ENCODE peak calls at places on chromosomes 5 and 9, in ten cellular contexts. One of them, this sample, is unnamed.

GRCh38 chr9:135624282-135624681 is 15.1 kb downstream of the GLT6D1 start:
- DNase-seq in ovary: no peak
- DNase-seq in cardiac muscle cell: no peak
- DNase-seq in fibroblast of mammary gland: no peak
- DNase-seq in coronary artery: peak; percentile 31
- DNase-seq in lower leg skin: peak; percentile 79
- DNase-seq in AG10803: no peak
- DNase-seq in H9: no peak
- DNase-seq in mammary epithelial cell: no peak
- DNase-seq in foreskin fibroblast: no peak
- DNase-seq in this sample: no peak

GRCh38 chr5:161847447-161847846 is 473 bp upstream of the GABRA1 start:
- DNase-seq in ovary: no peak
- DNase-seq in cardiac muscle cell: no peak
- DNase-seq in fibroblast of mammary gland: no peak
- DNase-seq in coronary artery: no peak
- DNase-seq in lower leg skin: no peak
- DNase-seq in AG10803: no peak
- DNase-seq in H9: peak; percentile 25
- DNase-seq in mammary epithelial cell: no peak
- DNase-seq in foreskin fibroblast: no peak
- DNase-seq in this sample: no peak

GRCh38 chr9:83538172-83538889 is at the start of gene FRMD3:
- DNase-seq in ovary: peak; percentile 24
- DNase-seq in cardiac muscle cell: peak; percentile 88
- DNase-seq in fibroblast of mammary gland: peak; percentile 49
- DNase-seq in coronary artery: peak; percentile 89
- DNase-seq in lower leg skin: peak; percentile 93
- DNase-seq in AG10803: peak; percentile 84
- DNase-seq in H9: peak; percentile 85
- DNase-seq in mammary epithelial cell: peak; percentile 56
- DNase-seq in foreskin fibroblast: peak; percentile 85
- DNase-seq in this sample: peak; percentile 36

GRCh38 chr9:91180240-91180929 is 181.3 kb downstream of the AUH start:
- DNase-seq in ovary: no peak
- DNase-seq in cardiac muscle cell: no peak
- DNase-seq in fibroblast of mammary gland: no peak
- DNase-seq in coronary artery: peak; percentile 56
- DNase-seq in lower leg skin: peak; percentile 80
- DNase-seq in AG10803: no peak
- DNase-seq in H9: no peak
- DNase-seq in mammary epithelial cell: no peak
- DNase-seq in foreskin fibroblast: no peak
- DNase-seq in this sample: no peak

GRCh38 chr5:110219769-110220168 is 506.7 kb downstream of the TMEM232 start:
- DNase-seq in ovary: no peak
- DNase-seq in cardiac muscle cell: no peak
- DNase-seq in fibroblast of mammary gland: no peak
- DNase-seq in coronary artery: no peak
- DNase-seq in lower leg skin: no peak
- DNase-seq in AG10803: no peak
- DNase-seq in H9: no peak
- DNase-seq in mammary epithelial cell: no peak
- DNase-seq in foreskin fibroblast: no peak
- DNase-seq in this sample: no peak

GRCh38 chr9:136296434-136297015 is 7.4 kb downstream of the CCDC187 start:
- DNase-seq in ovary: no peak
- DNase-seq in cardiac muscle cell: no peak
- DNase-seq in fibroblast of mammary gland: no peak
- DNase-seq in coronary artery: no peak
- DNase-seq in lower leg skin: no peak
- DNase-seq in AG10803: no peak
- DNase-seq in H9: no peak
- DNase-seq in mammary epithelial cell: no peak
- DNase-seq in foreskin fibroblast: no peak
- DNase-seq in this sample: no peak

GRCh38 chr9:89428901-89429890 is 68.7 kb downstream of the SEMA4D start:
- DNase-seq in ovary: no peak
- DNase-seq in cardiac muscle cell: peak; percentile 38
- DNase-seq in fibroblast of mammary gland: no peak
- DNase-seq in coronary artery: no peak
- DNase-seq in lower leg skin: no peak
- DNase-seq in AG10803: no peak
- DNase-seq in H9: peak; percentile 85
- DNase-seq in mammary epithelial cell: no peak
- DNase-seq in foreskin fibroblast: no peak
- DNase-seq in this sample: peak; percentile 83

GRCh38 chr5:32473072-32473471 is 28.5 kb upstream of the ZFR start:
- DNase-seq in ovary: no peak
- DNase-seq in cardiac muscle cell: no peak
- DNase-seq in fibroblast of mammary gland: no peak
- DNase-seq in coronary artery: no peak
- DNase-seq in lower leg skin: no peak
- DNase-seq in AG10803: no peak
- DNase-seq in H9: no peak
- DNase-seq in mammary epithelial cell: no peak
- DNase-seq in foreskin fibroblast: no peak
- DNase-seq in this sample: no peak

GRCh38 chr5:158609328-158609727 is 490.4 kb downstream of the EBF1 start:
- DNase-seq in ovary: no peak
- DNase-seq in cardiac muscle cell: no peak
- DNase-seq in fibroblast of mammary gland: no peak
- DNase-seq in coronary artery: no peak
- DNase-seq in lower leg skin: no peak
- DNase-seq in AG10803: no peak
- DNase-seq in H9: no peak
- DNase-seq in mammary epithelial cell: no peak
- DNase-seq in foreskin fibroblast: no peak
- DNase-seq in this sample: no peak

GRCh38 chr5:68755293-68755692 is 338.5 kb upstream of the SLC30A5 start:
- DNase-seq in ovary: no peak
- DNase-seq in cardiac muscle cell: no peak
- DNase-seq in fibroblast of mammary gland: no peak
- DNase-seq in coronary artery: no peak
- DNase-seq in lower leg skin: no peak
- DNase-seq in AG10803: no peak
- DNase-seq in H9: no peak
- DNase-seq in mammary epithelial cell: no peak
- DNase-seq in foreskin fibroblast: no peak
- DNase-seq in this sample: no peak
- TF ChIP-seq CTCF in ovary: no peak
- TF ChIP-seq CTCF in cardiac muscle cell: no peak
- TF ChIP-seq CTCF in fibroblast of mammary gland: no peak
- TF ChIP-seq CTCF in coronary artery: no peak
- TF ChIP-seq CTCF in lower leg skin: no peak
- TF ChIP-seq CTCF in AG10803: no peak
- TF ChIP-seq CTCF in H9: no peak
- TF ChIP-seq CTCF in mammary epithelial cell: no peak
- TF ChIP-seq CTCF in foreskin fibroblast: no peak
- TF ChIP-seq CTCF in this sample: no peak

GRCh38 chr9:134170525-134171315 is 6.4 kb upstream of the RNU6ATAC start:
- DNase-seq in ovary: no peak
- DNase-seq in cardiac muscle cell: no peak
- DNase-seq in fibroblast of mammary gland: no peak
- DNase-seq in coronary artery: no peak
- DNase-seq in lower leg skin: no peak
- DNase-seq in AG10803: no peak
- DNase-seq in H9: no peak
- DNase-seq in mammary epithelial cell: no peak
- DNase-seq in foreskin fibroblast: no peak
- DNase-seq in this sample: no peak

GRCh38 chr9:134169724-134170401 is 5.5 kb upstream of the RNU6ATAC start:
- DNase-seq in ovary: no peak
- DNase-seq in cardiac muscle cell: no peak
- DNase-seq in fibroblast of mammary gland: no peak
- DNase-seq in coronary artery: no peak
- DNase-seq in lower leg skin: no peak
- DNase-seq in AG10803: no peak
- DNase-seq in H9: no peak
- DNase-seq in mammary epithelial cell: no peak
- DNase-seq in foreskin fibroblast: no peak
- DNase-seq in this sample: no peak

GRCh38 chr9:134169166-134169565 is 4.8 kb upstream of the RNU6ATAC start:
- DNase-seq in ovary: no peak
- DNase-seq in cardiac muscle cell: no peak
- DNase-seq in fibroblast of mammary gland: no peak
- DNase-seq in coronary artery: no peak
- DNase-seq in lower leg skin: no peak
- DNase-seq in AG10803: no peak
- DNase-seq in H9: no peak
- DNase-seq in mammary epithelial cell: no peak
- DNase-seq in foreskin fibroblast: no peak
- DNase-seq in this sample: no peak

GRCh38 chr9:134167530-134167931 is 3.2 kb upstream of the RNU6ATAC start:
- DNase-seq in ovary: no peak
- DNase-seq in cardiac muscle cell: no peak
- DNase-seq in fibroblast of mammary gland: peak; percentile 12
- DNase-seq in coronary artery: no peak
- DNase-seq in lower leg skin: no peak
- DNase-seq in AG10803: peak; percentile 61
- DNase-seq in H9: no peak
- DNase-seq in mammary epithelial cell: no peak
- DNase-seq in foreskin fibroblast: peak; percentile 34
- DNase-seq in this sample: no peak

DNA sequence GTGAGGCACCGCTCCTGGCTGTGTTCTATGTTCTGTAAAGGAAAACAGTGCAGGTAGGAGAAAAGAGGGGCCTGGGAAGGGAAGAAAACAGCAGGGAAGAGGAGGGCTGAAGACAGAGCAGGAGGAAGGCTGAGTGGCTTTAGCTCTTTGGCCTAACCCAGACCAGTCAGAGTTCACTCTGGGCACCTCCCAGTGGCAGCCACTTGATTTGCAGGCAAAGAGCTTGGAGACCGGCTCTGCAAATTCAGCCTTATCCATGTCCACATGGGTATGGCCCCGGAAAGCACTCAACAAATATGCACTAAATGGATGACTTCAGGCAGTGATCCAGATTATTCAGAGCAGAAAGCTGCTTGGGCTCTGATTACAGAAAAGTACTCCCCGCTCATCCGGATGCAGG is 4.4 kb upstream of the RNU6ATAC start:
- DNase-seq in ovary: no peak
- DNase-seq in cardiac muscle cell: no peak
- DNase-seq in fibroblast of mammary gland: no peak
- DNase-seq in coronary artery: no peak
- DNase-seq in lower leg skin: no peak
- DNase-seq in AG10803: no peak
- DNase-seq in H9: peak; percentile 46
- DNase-seq in mammary epithelial cell: no peak
- DNase-seq in foreskin fibroblast: no peak
- DNase-seq in this sample: peak; percentile 30
- TF ChIP-seq CTCF in ovary: no peak
- TF ChIP-seq CTCF in cardiac muscle cell: no peak
- TF ChIP-seq CTCF in fibroblast of mammary gland: no peak
- TF ChIP-seq CTCF in coronary artery: no peak
- TF ChIP-seq CTCF in lower leg skin: no peak
- TF ChIP-seq CTCF in AG10803: peak; percentile 27
- TF ChIP-seq CTCF in H9: peak; percentile 55
- TF ChIP-seq CTCF in mammary epithelial cell: peak; percentile 20
- TF ChIP-seq CTCF in foreskin fibroblast: no peak
- TF ChIP-seq CTCF in this sample: no peak

GRCh38 chr5:142934335-142934734 is 164.2 kb downstream of the ARHGAP26 start:
- DNase-seq in ovary: no peak
- DNase-seq in cardiac muscle cell: no peak
- DNase-seq in fibroblast of mammary gland: no peak
- DNase-seq in coronary artery: no peak
- DNase-seq in lower leg skin: no peak
- DNase-seq in AG10803: no peak
- DNase-seq in H9: no peak
- DNase-seq in mammary epithelial cell: no peak
- DNase-seq in foreskin fibroblast: no peak
- DNase-seq in this sample: no peak

GRCh38 chr5:142935014-142935413 is 164.8 kb downstream of the ARHGAP26 start:
- DNase-seq in ovary: no peak
- DNase-seq in cardiac muscle cell: no peak
- DNase-seq in fibroblast of mammary gland: no peak
- DNase-seq in coronary artery: no peak
- DNase-seq in lower leg skin: no peak
- DNase-seq in AG10803: no peak
- DNase-seq in H9: no peak
- DNase-seq in mammary epithelial cell: no peak
- DNase-seq in foreskin fibroblast: no peak
- DNase-seq in this sample: no peak

GRCh38 chr5:142930395-142930794 is 160.2 kb downstream of the ARHGAP26 start:
- DNase-seq in ovary: no peak
- DNase-seq in cardiac muscle cell: no peak
- DNase-seq in fibroblast of mammary gland: no peak
- DNase-seq in coronary artery: no peak
- DNase-seq in lower leg skin: no peak
- DNase-seq in AG10803: no peak
- DNase-seq in H9: no peak
- DNase-seq in mammary epithelial cell: no peak
- DNase-seq in foreskin fibroblast: no peak
- DNase-seq in this sample: no peak

GRCh38 chr5:142929602-142930001 is 159.4 kb downstream of the ARHGAP26 start:
- DNase-seq in ovary: no peak
- DNase-seq in cardiac muscle cell: no peak
- DNase-seq in fibroblast of mammary gland: peak; percentile 45
- DNase-seq in coronary artery: no peak
- DNase-seq in lower leg skin: no peak
- DNase-seq in AG10803: no peak
- DNase-seq in H9: no peak
- DNase-seq in mammary epithelial cell: no peak
- DNase-seq in foreskin fibroblast: no peak
- DNase-seq in this sample: peak; percentile 18

GRCh38 chr5:142931896-142932686 is 161.9 kb downstream of the ARHGAP26 start:
- DNase-seq in ovary: no peak
- DNase-seq in cardiac muscle cell: peak; percentile 15
- DNase-seq in fibroblast of mammary gland: no peak
- DNase-seq in coronary artery: no peak
- DNase-seq in lower leg skin: no peak
- DNase-seq in AG10803: no peak
- DNase-seq in H9: no peak
- DNase-seq in mammary epithelial cell: no peak
- DNase-seq in foreskin fibroblast: no peak
- DNase-seq in this sample: no peak
- TF ChIP-seq CTCF in ovary: no peak
- TF ChIP-seq CTCF in cardiac muscle cell: no peak
- TF ChIP-seq CTCF in fibroblast of mammary gland: no peak
- TF ChIP-seq CTCF in coronary artery: no peak
- TF ChIP-seq CTCF in lower leg skin: no peak
- TF ChIP-seq CTCF in AG10803: no peak
- TF ChIP-seq CTCF in H9: no peak
- TF ChIP-seq CTCF in mammary epithelial cell: no peak
- TF ChIP-seq CTCF in foreskin fibroblast: no peak
- TF ChIP-seq CTCF in this sample: no peak

DNA sequence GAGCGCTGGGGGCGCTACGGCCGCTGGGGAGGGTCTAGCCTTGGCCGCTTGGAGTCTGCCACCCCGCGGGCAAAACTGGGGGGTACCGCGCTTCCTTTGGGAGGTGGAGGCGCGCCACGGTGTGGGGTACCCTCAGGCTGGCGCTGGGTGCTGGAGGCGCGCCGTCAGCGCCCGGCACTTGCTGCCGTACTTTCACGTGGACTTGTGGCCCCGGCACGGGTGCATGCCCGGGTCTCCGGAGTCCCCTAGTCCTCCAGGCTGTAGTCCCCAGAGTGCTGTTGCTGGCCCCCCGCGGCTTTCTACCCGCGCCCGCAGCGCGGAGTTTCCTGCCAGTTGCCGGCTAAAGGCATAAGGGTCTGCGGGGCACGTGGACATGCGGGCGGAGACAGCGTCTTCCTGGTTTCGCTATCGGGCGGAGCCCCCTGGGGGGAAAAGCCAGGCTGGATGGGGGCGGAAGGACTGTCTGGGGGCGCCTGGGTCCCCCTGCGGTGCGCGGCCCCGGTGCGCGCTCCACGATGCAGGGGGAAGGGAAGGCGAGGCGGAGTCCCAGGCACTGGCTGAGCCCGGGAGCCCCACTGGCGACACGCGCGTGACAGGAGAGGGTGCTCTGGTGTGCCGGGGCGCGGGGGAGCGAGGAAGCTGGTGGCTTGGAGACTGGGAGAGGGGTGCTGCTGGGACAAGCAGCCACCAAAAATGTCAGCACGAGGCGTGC is 666 bp downstream of the PPARGC1B start:
- DNase-seq in ovary: peak; percentile 37
- DNase-seq in cardiac muscle cell: peak; percentile 59
- DNase-seq in fibroblast of mammary gland: peak; percentile 7
- DNase-seq in coronary artery: no peak
- DNase-seq in lower leg skin: peak; percentile 92
- DNase-seq in AG10803: no peak
- DNase-seq in H9: peak; percentile 73
- DNase-seq in mammary epithelial cell: peak; percentile 45
- DNase-seq in foreskin fibroblast: no peak
- DNase-seq in this sample: peak; percentile 72
- TF ChIP-seq CTCF in ovary: no peak
- TF ChIP-seq CTCF in cardiac muscle cell: no peak
- TF ChIP-seq CTCF in fibroblast of mammary gland: no peak
- TF ChIP-seq CTCF in coronary artery: no peak
- TF ChIP-seq CTCF in lower leg skin: no peak
- TF ChIP-seq CTCF in AG10803: no peak
- TF ChIP-seq CTCF in H9: no peak
- TF ChIP-seq CTCF in mammary epithelial cell: no peak
- TF ChIP-seq CTCF in foreskin fibroblast: no peak
- TF ChIP-seq CTCF in this sample: no peak

This sample was measured in activated CD8-positive, alpha-beta T cell treated with anti-CD3 and anti-CD28 coated beads for 36 hours.